ENCODE peak calls at places on chromosomes 2 and 18, in ten cellular contexts. One of them, this sample, is unnamed.

GRCh38 chr18:68699043-68699442 is 15.9 kb downstream of the TMX3 start:
- DNase-seq in testis: no peak
- DNase-seq in mesendoderm: no peak
- DNase-seq in CD8-positive, alpha-beta T cell: no peak
- DNase-seq in upper lobe of right lung: no peak
- DNase-seq in lung: no peak
- DNase-seq in A549: no peak
- DNase-seq in GM23248: peak; percentile 47
- DNase-seq in aorta: no peak
- DNase-seq in heart left ventricle: no peak
- DNase-seq in this sample: no peak

GRCh38 chr2:88857274-88857741 is 165.8 kb downstream of the RPIA start:
- DNase-seq in testis: no peak
- DNase-seq in mesendoderm: no peak
- DNase-seq in CD8-positive, alpha-beta T cell: no peak
- DNase-seq in upper lobe of right lung: no peak
- DNase-seq in aorta: no peak
- DNase-seq in A549: no peak
- DNase-seq in lung: no peak
- DNase-seq in heart left ventricle: no peak
- DNase-seq in GM23248: no peak
- DNase-seq in this sample: no peak

GRCh38 chr2:234403074-234403473 is 93.8 kb downstream of the ARL4C start:
- DNase-seq in mesendoderm: no peak
- DNase-seq in aorta: no peak
- DNase-seq in A549: no peak
- DNase-seq in heart left ventricle: no peak
- DNase-seq in CD8-positive, alpha-beta T cell: no peak
- DNase-seq in lung: no peak
- DNase-seq in GM23248: peak; percentile 94
- DNase-seq in testis: no peak
- DNase-seq in upper lobe of right lung: no peak
- DNase-seq in this sample: no peak

GRCh38 chr18:7666195-7666776 is 99.2 kb downstream of the PTPRM start:
- DNase-seq in testis: no peak
- DNase-seq in CD8-positive, alpha-beta T cell: no peak
- DNase-seq in lung: no peak
- DNase-seq in heart left ventricle: no peak
- DNase-seq in A549: no peak
- DNase-seq in upper lobe of right lung: no peak
- DNase-seq in GM23248: no peak
- DNase-seq in aorta: no peak
- DNase-seq in mesendoderm: no peak
- DNase-seq in this sample: no peak

GRCh38 chr2:231294116-231294515 is 95.7 kb downstream of the ARMC9 start:
- DNase-seq in mesendoderm: no peak
- DNase-seq in upper lobe of right lung: no peak
- DNase-seq in testis: no peak
- DNase-seq in CD8-positive, alpha-beta T cell: no peak
- DNase-seq in heart left ventricle: peak; percentile 61
- DNase-seq in GM23248: no peak
- DNase-seq in lung: no peak
- DNase-seq in A549: no peak
- DNase-seq in aorta: no peak
- DNase-seq in this sample: no peak

GRCh38 chr2:129885735-129886134 is 93.7 kb upstream of the RAB6C start:
- DNase-seq in GM23248: no peak
- DNase-seq in lung: no peak
- DNase-seq in A549: no peak
- DNase-seq in mesendoderm: peak; percentile 38
- DNase-seq in heart left ventricle: no peak
- DNase-seq in CD8-positive, alpha-beta T cell: no peak
- DNase-seq in testis: no peak
- DNase-seq in aorta: no peak
- DNase-seq in upper lobe of right lung: peak; percentile 21
- DNase-seq in this sample: no peak

GRCh38 chr18:11957636-11958035 is 23.7 kb upstream of the IMPA2 start:
- DNase-seq in aorta: no peak
- DNase-seq in GM23248: no peak
- DNase-seq in upper lobe of right lung: no peak
- DNase-seq in lung: no peak
- DNase-seq in A549: no peak
- DNase-seq in CD8-positive, alpha-beta T cell: no peak
- DNase-seq in heart left ventricle: no peak
- DNase-seq in mesendoderm: no peak
- DNase-seq in testis: no peak
- DNase-seq in this sample: no peak

GRCh38 chr18:79862562-79862961 is 64.8 kb downstream of the KCNG2 start:
- DNase-seq in lung: no peak
- DNase-seq in GM23248: no peak
- DNase-seq in upper lobe of right lung: no peak
- DNase-seq in aorta: no peak
- DNase-seq in CD8-positive, alpha-beta T cell: no peak
- DNase-seq in A549: no peak
- DNase-seq in testis: peak; percentile 11
- DNase-seq in heart left ventricle: no peak
- DNase-seq in mesendoderm: no peak
- DNase-seq in this sample: no peak

DNA sequence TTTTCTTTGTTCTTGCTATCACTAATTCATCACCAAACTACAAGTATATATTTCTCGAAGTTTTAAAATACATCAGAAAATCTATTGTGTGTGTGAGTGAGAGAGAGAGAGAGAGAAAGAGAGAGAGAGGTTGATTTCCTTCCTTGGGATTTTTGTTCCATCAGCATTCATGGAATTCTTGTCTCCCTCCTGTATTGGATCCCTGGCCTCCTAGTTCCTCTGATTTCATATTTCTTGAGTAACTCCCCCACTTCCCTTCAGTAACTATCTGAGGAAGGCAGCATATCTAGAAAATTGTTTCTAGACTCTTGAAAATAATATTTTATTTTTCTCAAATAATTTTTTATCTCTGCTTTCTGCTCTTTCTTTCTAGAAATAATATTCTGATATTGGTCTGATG is 13.3 kb upstream of the ACTR2 start:
- DNase-seq in GM23248: no peak
- DNase-seq in A549: no peak
- DNase-seq in heart left ventricle: no peak
- DNase-seq in mesendoderm: no peak
- DNase-seq in lung: no peak
- DNase-seq in testis: no peak
- DNase-seq in aorta: no peak
- DNase-seq in upper lobe of right lung: no peak
- DNase-seq in CD8-positive, alpha-beta T cell: no peak
- DNase-seq in this sample: no peak
- H3K27ac ChIP-seq in GM23248: no peak overlapping the region
- H3K27ac ChIP-seq in A549: no peak overlapping the region
- H3K27ac ChIP-seq in heart left ventricle: no peak overlapping the region
- H3K27ac ChIP-seq in mesendoderm: no peak overlapping the region
- H3K27ac ChIP-seq in lung: no peak overlapping the region
- H3K27ac ChIP-seq in testis: no peak overlapping the region
- H3K27ac ChIP-seq in aorta: no peak overlapping the region
- H3K27ac ChIP-seq in upper lobe of right lung: no peak overlapping the region
- H3K27ac ChIP-seq in CD8-positive, alpha-beta T cell: no peak overlapping the region
- H3K27ac ChIP-seq in this sample: no peak overlapping the region

GRCh38 chr2:8681786-8682692 is at the start of gene ID2:
- DNase-seq in GM23248: peak; percentile 99
- DNase-seq in lung: peak; percentile 99
- DNase-seq in heart left ventricle: peak; percentile 99
- DNase-seq in testis: peak; percentile 99
- DNase-seq in CD8-positive, alpha-beta T cell: peak; percentile 99
- DNase-seq in mesendoderm: peak; percentile 100
- DNase-seq in upper lobe of right lung: peak; percentile 100
- DNase-seq in aorta: peak; percentile 100
- DNase-seq in A549: peak; percentile 99
- DNase-seq in this sample: peak; percentile 97

GRCh38 chr2:8679827-8680731 is 1.8 kb upstream of the ID2 start:
- DNase-seq in heart left ventricle: peak; percentile 64
- DNase-seq in A549: peak; percentile 95
- DNase-seq in CD8-positive, alpha-beta T cell: no peak
- DNase-seq in aorta: peak; percentile 60
- DNase-seq in mesendoderm: peak; percentile 56
- DNase-seq in testis: peak; percentile 52
- DNase-seq in lung: peak; percentile 65
- DNase-seq in upper lobe of right lung: peak; percentile 85
- DNase-seq in GM23248: peak; percentile 79
- DNase-seq in this sample: no peak

GRCh38 chr2:8682719-8683667 is 1.1 kb downstream of the ID2 start:
- DNase-seq in testis: peak; percentile 56
- DNase-seq in heart left ventricle: no peak
- DNase-seq in lung: peak; percentile 63
- DNase-seq in CD8-positive, alpha-beta T cell: peak; percentile 35
- DNase-seq in upper lobe of right lung: no peak
- DNase-seq in aorta: peak; percentile 72
- DNase-seq in mesendoderm: peak; percentile 43
- DNase-seq in A549: peak; percentile 51
- DNase-seq in GM23248: peak; percentile 79
- DNase-seq in this sample: no peak

GRCh38 chr2:8679567-8679826 is 2.4 kb upstream of the ID2 start:
- DNase-seq in CD8-positive, alpha-beta T cell: no peak
- DNase-seq in mesendoderm: no peak
- DNase-seq in heart left ventricle: no peak
- DNase-seq in GM23248: no peak
- DNase-seq in upper lobe of right lung: no peak
- DNase-seq in lung: no peak
- DNase-seq in A549: no peak
- DNase-seq in aorta: no peak
- DNase-seq in testis: no peak
- DNase-seq in this sample: no peak

DNA sequence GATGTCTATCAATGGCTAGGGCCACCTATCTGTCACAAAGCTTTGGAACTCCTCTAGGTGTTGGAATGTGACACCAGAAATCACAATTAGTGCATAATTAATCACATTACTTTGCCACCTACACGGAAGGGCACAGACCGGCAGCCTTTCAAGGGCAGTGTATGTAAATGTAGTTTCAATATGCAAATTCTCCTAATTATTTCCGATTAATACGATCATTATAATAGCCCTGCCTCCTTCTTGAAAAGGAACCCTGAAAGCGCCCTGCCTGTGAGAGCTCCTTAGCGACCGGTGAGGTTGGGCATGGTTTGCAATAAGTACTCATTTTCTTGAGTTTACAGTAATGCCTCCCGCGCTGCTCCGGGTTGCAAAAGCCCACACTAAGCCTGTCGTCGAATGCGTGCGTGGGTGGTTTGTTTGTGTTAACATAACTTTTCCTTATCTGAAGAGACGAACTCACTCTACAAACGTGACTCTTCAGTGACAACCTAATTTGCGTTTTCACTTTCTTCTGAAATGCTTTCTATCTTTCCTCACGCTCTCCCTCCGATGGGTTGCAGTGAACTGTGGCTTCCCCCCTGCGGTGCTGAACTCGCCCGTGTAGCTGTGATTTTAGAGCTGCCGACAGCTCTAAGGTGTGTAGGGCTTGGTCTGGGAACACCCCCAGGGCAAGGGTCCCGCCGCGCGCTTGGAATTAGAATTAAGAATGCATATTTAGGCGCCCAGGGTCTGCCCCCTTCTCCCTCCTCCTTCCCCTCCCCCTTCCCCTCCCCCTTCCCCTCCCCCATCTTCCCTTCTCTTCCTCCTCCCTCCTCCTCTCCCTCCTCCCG is 710 bp upstream of the ID2 start:
- DNase-seq in heart left ventricle: no peak
- DNase-seq in aorta: peak; percentile 84
- DNase-seq in testis: peak; percentile 81
- DNase-seq in upper lobe of right lung: peak; percentile 91
- DNase-seq in A549: peak; percentile 80
- DNase-seq in GM23248: peak; percentile 98
- DNase-seq in CD8-positive, alpha-beta T cell: peak; percentile 39
- DNase-seq in mesendoderm: peak; percentile 95
- DNase-seq in lung: peak; percentile 77
- DNase-seq in this sample: peak; percentile 49
- H3K4me3 ChIP-seq in heart left ventricle: peak overlapping the region; percentile 49
- H3K4me3 ChIP-seq in aorta: peak overlapping the region; percentile 68
- H3K4me3 ChIP-seq in testis: peak overlapping the region; percentile 77
- H3K4me3 ChIP-seq in upper lobe of right lung: peak overlapping the region; percentile 63
- H3K4me3 ChIP-seq in A549: peak overlapping the region; percentile 68
- H3K4me3 ChIP-seq in GM23248: peak overlapping the region; percentile 85
- H3K4me3 ChIP-seq in CD8-positive, alpha-beta T cell: peak overlapping the region; percentile 74
- H3K4me3 ChIP-seq in mesendoderm: peak overlapping the region; percentile 26
- H3K4me3 ChIP-seq in lung: peak overlapping the region; percentile 41
- H3K4me3 ChIP-seq in this sample: peak overlapping the region; percentile 65

DNA sequence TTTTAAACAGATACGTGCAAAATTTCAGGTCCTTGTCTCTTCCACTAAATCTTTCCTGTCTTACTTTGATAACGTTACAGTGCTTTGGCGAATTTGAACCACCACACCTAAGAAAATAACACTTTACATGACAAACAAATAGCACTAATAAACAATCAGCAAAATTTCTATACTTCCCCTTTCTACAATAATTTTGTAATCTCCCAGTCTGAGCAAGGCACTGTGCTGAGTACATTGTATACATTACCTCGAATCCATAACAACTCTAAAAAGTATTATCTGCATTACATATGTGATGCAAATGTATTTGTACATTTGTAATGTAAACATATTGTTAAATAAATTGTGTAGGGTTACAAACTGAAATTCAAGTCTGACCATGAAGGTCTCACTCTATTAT is 49.9 kb downstream of the RTN4 start:
- DNase-seq in CD8-positive, alpha-beta T cell: no peak
- DNase-seq in upper lobe of right lung: no peak
- DNase-seq in GM23248: no peak
- DNase-seq in testis: no peak
- DNase-seq in mesendoderm: no peak
- DNase-seq in aorta: no peak
- DNase-seq in lung: no peak
- DNase-seq in heart left ventricle: no peak
- DNase-seq in A549: no peak
- DNase-seq in this sample: no peak
- H3K27ac ChIP-seq in CD8-positive, alpha-beta T cell: no peak overlapping the region
- H3K27ac ChIP-seq in upper lobe of right lung: no peak overlapping the region
- H3K27ac ChIP-seq in GM23248: peak overlapping the region; percentile 54
- H3K27ac ChIP-seq in testis: no peak overlapping the region
- H3K27ac ChIP-seq in mesendoderm: no peak overlapping the region
- H3K27ac ChIP-seq in aorta: no peak overlapping the region
- H3K27ac ChIP-seq in lung: no peak overlapping the region
- H3K27ac ChIP-seq in heart left ventricle: no peak overlapping the region
- H3K27ac ChIP-seq in A549: no peak overlapping the region
- H3K27ac ChIP-seq in this sample: no peak overlapping the region

GRCh38 chr18:51021226-51021965 is 8.6 kb upstream of the SMAD4 start:
- DNase-seq in GM23248: no peak
- DNase-seq in upper lobe of right lung: no peak
- DNase-seq in mesendoderm: no peak
- DNase-seq in A549: no peak
- DNase-seq in aorta: no peak
- DNase-seq in CD8-positive, alpha-beta T cell: no peak
- DNase-seq in testis: no peak
- DNase-seq in lung: no peak
- DNase-seq in heart left ventricle: no peak
- DNase-seq in this sample: no peak

GRCh38 chr18:51012441-51012840 is 17.6 kb upstream of the SMAD4 start:
- DNase-seq in CD8-positive, alpha-beta T cell: no peak
- DNase-seq in upper lobe of right lung: no peak
- DNase-seq in aorta: no peak
- DNase-seq in mesendoderm: no peak
- DNase-seq in testis: no peak
- DNase-seq in A549: no peak
- DNase-seq in lung: no peak
- DNase-seq in heart left ventricle: no peak
- DNase-seq in GM23248: no peak
- DNase-seq in this sample: no peak

GRCh38 chr18:51020536-51020935 is 9.5 kb upstream of the SMAD4 start:
- DNase-seq in CD8-positive, alpha-beta T cell: no peak
- DNase-seq in lung: no peak
- DNase-seq in heart left ventricle: no peak
- DNase-seq in A549: no peak
- DNase-seq in GM23248: no peak
- DNase-seq in testis: no peak
- DNase-seq in upper lobe of right lung: no peak
- DNase-seq in aorta: no peak
- DNase-seq in mesendoderm: no peak
- DNase-seq in this sample: no peak

GRCh38 chr18:51013259-51013658 is 16.8 kb upstream of the SMAD4 start:
- DNase-seq in mesendoderm: no peak
- DNase-seq in aorta: no peak
- DNase-seq in CD8-positive, alpha-beta T cell: no peak
- DNase-seq in A549: no peak
- DNase-seq in heart left ventricle: no peak
- DNase-seq in lung: no peak
- DNase-seq in upper lobe of right lung: no peak
- DNase-seq in testis: no peak
- DNase-seq in GM23248: no peak
- DNase-seq in this sample: no peak

GRCh38 chr18:51017140-51017874 is 12.7 kb upstream of the SMAD4 start:
- DNase-seq in heart left ventricle: no peak
- DNase-seq in lung: no peak
- DNase-seq in A549: no peak
- DNase-seq in mesendoderm: peak; percentile 69
- DNase-seq in upper lobe of right lung: no peak
- DNase-seq in CD8-positive, alpha-beta T cell: no peak
- DNase-seq in GM23248: no peak
- DNase-seq in aorta: no peak
- DNase-seq in testis: no peak
- DNase-seq in this sample: no peak
- H3K4me3 ChIP-seq in heart left ventricle: no peak overlapping the region
- H3K4me3 ChIP-seq in lung: no peak overlapping the region
- H3K4me3 ChIP-seq in A549: no peak overlapping the region
- H3K4me3 ChIP-seq in mesendoderm: no peak overlapping the region
- H3K4me3 ChIP-seq in upper lobe of right lung: no peak overlapping the region
- H3K4me3 ChIP-seq in CD8-positive, alpha-beta T cell: no peak overlapping the region
- H3K4me3 ChIP-seq in GM23248: no peak overlapping the region
- H3K4me3 ChIP-seq in aorta: no peak overlapping the region
- H3K4me3 ChIP-seq in testis: no peak overlapping the region
- H3K4me3 ChIP-seq in this sample: no peak overlapping the region

This sample was measured in effector memory CD4-positive, alpha-beta T cell.